ENCODE peak calls at places on chromosomes 11 and 22, in five cellular contexts. One of them, this sample, is unnamed.

GRCh38 chr11:69801513-69802335 is 17.5 kb downstream of the FGF3 start:
- DNase-seq in brain microvascular endothelial cell: no peak
- DNase-seq in dorsolateral prefrontal cortex: no peak
- DNase-seq in progenitor cell of endocrine pancreas: peak
- DNase-seq in MM.1S: no peak
- DNase-seq in this sample: no peak

GRCh38 chr11:65477271-65478029 is 21.4 kb upstream of the MALAT1 start:
- DNase-seq in dorsolateral prefrontal cortex: peak
- DNase-seq in brain microvascular endothelial cell: peak
- DNase-seq in progenitor cell of endocrine pancreas: peak
- DNase-seq in MM.1S: peak
- DNase-seq in this sample: peak

GRCh38 chr11:130211144-130211543 is 51.6 kb downstream of the ST14 start:
- DNase-seq in dorsolateral prefrontal cortex: peak
- DNase-seq in progenitor cell of endocrine pancreas: no peak
- DNase-seq in brain microvascular endothelial cell: no peak
- DNase-seq in MM.1S: no peak
- DNase-seq in this sample: no peak

GRCh38 chr22:44210721-44211120 is 30.0 kb downstream of the PARVG start:
- DNase-seq in dorsolateral prefrontal cortex: no peak
- DNase-seq in brain microvascular endothelial cell: peak
- DNase-seq in MM.1S: no peak
- DNase-seq in progenitor cell of endocrine pancreas: no peak
- DNase-seq in this sample: peak

GRCh38 chr11:34749666-34750659 is 129.1 kb downstream of the EHF start:
- DNase-seq in brain microvascular endothelial cell: peak
- DNase-seq in MM.1S: no peak
- DNase-seq in progenitor cell of endocrine pancreas: no peak
- DNase-seq in dorsolateral prefrontal cortex: no peak
- DNase-seq in this sample: peak

GRCh38 chr11:85766801-85767200 is 44.1 kb downstream of the SYTL2 start:
- DNase-seq in MM.1S: no peak
- DNase-seq in progenitor cell of endocrine pancreas: no peak
- DNase-seq in dorsolateral prefrontal cortex: no peak
- DNase-seq in brain microvascular endothelial cell: no peak
- DNase-seq in this sample: peak

GRCh38 chr11:14202263-14203173 is 156.5 kb downstream of the RRAS2 start:
- DNase-seq in dorsolateral prefrontal cortex: no peak
- DNase-seq in brain microvascular endothelial cell: no peak
- DNase-seq in MM.1S: peak
- DNase-seq in progenitor cell of endocrine pancreas: no peak
- DNase-seq in this sample: no peak

GRCh38 chr11:95154514-95154913 is 64.9 kb downstream of the ENDOD1 start:
- DNase-seq in MM.1S: peak
- DNase-seq in dorsolateral prefrontal cortex: no peak
- DNase-seq in progenitor cell of endocrine pancreas: peak
- DNase-seq in brain microvascular endothelial cell: no peak
- DNase-seq in this sample: no peak

GRCh38 chr11:67418476-67419281 is 3.2 kb downstream of the CARNS1 start:
- DNase-seq in progenitor cell of endocrine pancreas: no peak
- DNase-seq in MM.1S: peak
- DNase-seq in brain microvascular endothelial cell: no peak
- DNase-seq in dorsolateral prefrontal cortex: no peak
- DNase-seq in this sample: no peak

GRCh38 chr11:103338621-103339484 is 229.6 kb downstream of the DYNC2H1 start:
- DNase-seq in progenitor cell of endocrine pancreas: no peak
- DNase-seq in brain microvascular endothelial cell: peak
- DNase-seq in MM.1S: no peak
- DNase-seq in dorsolateral prefrontal cortex: no peak
- DNase-seq in this sample: peak

GRCh38 chr11:68934666-68935065 is 31.0 kb downstream of the IGHMBP2 start:
- DNase-seq in brain microvascular endothelial cell: no peak
- DNase-seq in MM.1S: no peak
- DNase-seq in progenitor cell of endocrine pancreas: no peak
- DNase-seq in dorsolateral prefrontal cortex: no peak
- DNase-seq in this sample: no peak

GRCh38 chr11:109939176-109939810 is 153.9 kb upstream of the ZC3H12C start:
- DNase-seq in brain microvascular endothelial cell: peak
- DNase-seq in MM.1S: peak
- DNase-seq in progenitor cell of endocrine pancreas: no peak
- DNase-seq in dorsolateral prefrontal cortex: peak
- DNase-seq in this sample: peak

DNA sequence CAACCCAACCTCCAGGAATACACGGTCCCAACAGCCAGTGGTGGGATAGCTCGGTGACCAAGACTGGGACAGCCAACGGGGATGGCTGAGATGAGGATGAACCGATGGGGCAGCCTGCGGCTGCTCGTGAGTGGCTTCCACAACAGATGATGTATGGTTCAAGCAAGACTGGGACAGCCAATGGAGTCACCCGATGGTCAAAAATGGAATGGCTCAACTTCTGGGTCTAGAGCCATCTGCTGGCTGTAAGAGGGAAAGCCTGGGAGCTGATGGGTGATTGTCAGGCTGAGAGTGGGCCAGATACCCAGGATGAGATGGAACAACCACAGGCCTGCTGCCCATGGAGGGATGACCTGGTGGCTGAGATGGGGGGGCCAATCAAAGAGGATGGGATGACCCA is 35.5 kb downstream of the SYT7 start:
- DNase-seq in brain microvascular endothelial cell: peak
- DNase-seq in progenitor cell of endocrine pancreas: no peak
- DNase-seq in dorsolateral prefrontal cortex: no peak
- DNase-seq in MM.1S: peak
- DNase-seq in this sample: no peak
- TF ChIP-seq CTCF in brain microvascular endothelial cell: peak
- TF ChIP-seq CTCF in progenitor cell of endocrine pancreas: peak
- TF ChIP-seq CTCF in dorsolateral prefrontal cortex: no peak
- TF ChIP-seq CTCF in MM.1S: peak
- TF ChIP-seq CTCF in this sample: peak

DNA sequence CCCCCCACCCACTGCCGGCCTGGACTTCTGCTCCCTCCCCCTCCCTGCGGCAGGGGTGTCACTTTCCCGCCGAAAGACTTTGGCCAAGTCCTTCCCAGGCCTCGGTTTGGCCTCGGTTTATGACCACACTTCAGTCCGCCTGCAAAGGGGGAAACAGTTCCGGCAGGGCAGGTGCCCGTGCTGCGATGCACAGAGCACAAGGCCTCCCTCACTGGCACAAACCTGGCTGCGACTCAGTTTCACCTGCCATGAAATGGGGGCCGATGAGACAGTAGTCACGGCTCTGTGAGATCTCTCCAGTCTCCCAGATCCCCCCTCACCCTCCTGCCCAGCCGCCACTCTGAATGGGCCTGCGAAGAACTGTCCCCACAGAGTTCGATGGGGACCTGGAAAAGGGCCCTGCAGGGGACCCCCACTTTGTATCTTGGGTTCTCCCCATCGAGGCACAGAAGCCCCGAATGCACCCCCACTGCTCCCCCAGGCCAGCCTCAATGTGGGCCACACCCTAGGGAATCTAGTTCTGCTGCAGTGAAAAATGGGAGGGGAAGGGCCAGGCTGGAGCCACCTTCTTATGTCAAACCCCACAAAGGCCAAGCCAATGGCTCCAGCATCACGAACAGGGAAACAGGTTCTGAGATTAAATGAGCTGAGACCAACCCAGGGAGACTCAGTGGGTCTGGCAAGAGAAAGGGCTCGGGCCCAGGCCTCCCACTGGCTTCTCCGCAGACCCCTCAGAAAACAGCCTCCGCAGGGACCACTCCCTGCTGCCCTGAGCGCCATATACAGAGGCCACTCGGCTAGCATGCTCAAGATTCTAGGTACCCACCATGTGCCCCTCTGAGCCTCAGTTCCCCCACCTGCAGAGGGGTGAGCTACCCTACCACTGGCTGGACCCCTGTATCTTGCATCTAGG is 29.0 kb downstream of the ARVCF start:
- DNase-seq in progenitor cell of endocrine pancreas: no peak
- DNase-seq in MM.1S: no peak
- DNase-seq in dorsolateral prefrontal cortex: no peak
- DNase-seq in brain microvascular endothelial cell: no peak
- DNase-seq in this sample: no peak
- TF ChIP-seq CTCF in progenitor cell of endocrine pancreas: no peak
- TF ChIP-seq CTCF in MM.1S: no peak
- TF ChIP-seq CTCF in dorsolateral prefrontal cortex: no peak
- TF ChIP-seq CTCF in brain microvascular endothelial cell: no peak
- TF ChIP-seq CTCF in this sample: no peak

DNA sequence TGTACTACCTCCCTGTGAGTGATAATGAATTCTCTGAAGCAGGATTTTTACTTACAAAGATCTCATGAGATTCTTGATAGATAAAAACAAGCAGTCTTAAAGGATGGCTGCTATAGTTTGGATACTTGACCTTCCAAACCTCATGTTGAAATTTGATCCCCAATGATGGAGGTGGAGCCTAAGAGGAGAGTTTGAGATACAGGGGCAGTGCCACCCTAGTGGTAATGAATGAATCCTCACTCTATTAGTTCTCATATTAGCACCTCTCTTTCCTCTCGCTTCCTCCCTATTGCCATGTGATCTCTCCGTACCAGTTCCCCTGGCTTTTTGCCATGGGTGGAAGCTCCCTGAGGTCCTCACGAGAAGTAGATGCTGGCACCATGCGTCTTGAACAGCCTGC is 37.9 kb upstream of the OR8B8 start:
- DNase-seq in brain microvascular endothelial cell: no peak
- DNase-seq in progenitor cell of endocrine pancreas: no peak
- DNase-seq in dorsolateral prefrontal cortex: no peak
- DNase-seq in MM.1S: no peak
- DNase-seq in this sample: no peak
- TF ChIP-seq CTCF in brain microvascular endothelial cell: no peak
- TF ChIP-seq CTCF in progenitor cell of endocrine pancreas: no peak
- TF ChIP-seq CTCF in dorsolateral prefrontal cortex: no peak
- TF ChIP-seq CTCF in MM.1S: no peak
- TF ChIP-seq CTCF in this sample: no peak

GRCh38 chr22:47168900-47169800 is 406.7 kb downstream of the TBC1D22A start:
- DNase-seq in progenitor cell of endocrine pancreas: no peak
- DNase-seq in brain microvascular endothelial cell: no peak
- DNase-seq in MM.1S: no peak
- DNase-seq in dorsolateral prefrontal cortex: no peak
- DNase-seq in this sample: no peak
- TF ChIP-seq CTCF in progenitor cell of endocrine pancreas: peak
- TF ChIP-seq CTCF in brain microvascular endothelial cell: peak
- TF ChIP-seq CTCF in MM.1S: no peak
- TF ChIP-seq CTCF in dorsolateral prefrontal cortex: no peak
- TF ChIP-seq CTCF in this sample: peak